ENCODE peak calls at places on chromosomes 12 and 14, in four cellular contexts. One of them, this sample, is unnamed.
A peak's percentile ranks its signal among the peaks of the same experiment; 100 is the strongest.

GRCh38 chr14:101595887-101596721 is 34.8 kb downstream of the DIO3 start:
- DNase-seq in body of pancreas: no peak
- DNase-seq in gastrocnemius medialis: no peak
- DNase-seq in PC-3: no peak
- DNase-seq in this sample: no peak

GRCh38 chr12:45244561-45245348 is 28.9 kb downstream of the ANO6 start:
- DNase-seq in gastrocnemius medialis: peak; percentile 42
- DNase-seq in body of pancreas: peak; percentile 21
- DNase-seq in PC-3: no peak
- DNase-seq in this sample: no peak

GRCh38 chr14:39739796-39740195 is 307.6 kb upstream of the FBXO33 start:
- DNase-seq in PC-3: no peak
- DNase-seq in body of pancreas: no peak
- DNase-seq in gastrocnemius medialis: no peak
- DNase-seq in this sample: no peak

GRCh38 chr12:125068391-125068790 is 3.2 kb downstream of the AACS start:
- DNase-seq in body of pancreas: no peak
- DNase-seq in gastrocnemius medialis: no peak
- DNase-seq in PC-3: no peak
- DNase-seq in this sample: no peak

GRCh38 chr12:128729628-128730121 is 94.1 kb downstream of the SLC15A4 start:
- DNase-seq in body of pancreas: no peak
- DNase-seq in PC-3: no peak
- DNase-seq in gastrocnemius medialis: no peak
- DNase-seq in this sample: no peak

GRCh38 chr12:28457785-28458184 is 267.5 kb downstream of the CCDC91 start:
- DNase-seq in gastrocnemius medialis: no peak
- DNase-seq in body of pancreas: no peak
- DNase-seq in PC-3: no peak
- DNase-seq in this sample: no peak

GRCh38 chr12:64273527-64274403 is 51.7 kb upstream of the KICS2 start:
- DNase-seq in body of pancreas: no peak
- DNase-seq in gastrocnemius medialis: no peak
- DNase-seq in PC-3: peak; percentile 73
- DNase-seq in this sample: no peak

GRCh38 chr12:15005064-15005463 is 32.2 kb downstream of the PDE6H start:
- DNase-seq in PC-3: no peak
- DNase-seq in gastrocnemius medialis: no peak
- DNase-seq in body of pancreas: no peak
- DNase-seq in this sample: no peak

GRCh38 chr14:67710209-67710608 is 8.5 kb downstream of the RDH12 start:
- DNase-seq in body of pancreas: no peak
- DNase-seq in PC-3: peak; percentile 24
- DNase-seq in gastrocnemius medialis: no peak
- DNase-seq in this sample: no peak

GRCh38 chr12:41466300-41466699 is 278.2 kb downstream of the PDZRN4 start:
- DNase-seq in gastrocnemius medialis: no peak
- DNase-seq in PC-3: no peak
- DNase-seq in body of pancreas: no peak
- DNase-seq in this sample: no peak

GRCh38 chr14:47186491-47186890 is 488.9 kb downstream of the MDGA2 start:
- DNase-seq in body of pancreas: no peak
- DNase-seq in PC-3: no peak
- DNase-seq in gastrocnemius medialis: no peak
- DNase-seq in this sample: no peak

GRCh38 chr14:102320033-102320660 is 601 bp downstream of the ZNF839 start:
- DNase-seq in body of pancreas: peak; percentile 60
- DNase-seq in PC-3: peak; percentile 32
- DNase-seq in gastrocnemius medialis: peak; percentile 40
- DNase-seq in this sample: peak; percentile 23

GRCh38 chr12:105409881-105410471 is 79.5 kb downstream of the C12orf75 start:
- DNase-seq in gastrocnemius medialis: no peak
- DNase-seq in PC-3: no peak
- DNase-seq in body of pancreas: peak; percentile 21
- DNase-seq in this sample: no peak

GRCh38 chr14:99564256-99564902 is 39.6 kb downstream of the CCDC85C start:
- DNase-seq in body of pancreas: peak; percentile 79
- DNase-seq in PC-3: peak; percentile 58
- DNase-seq in gastrocnemius medialis: no peak
- DNase-seq in this sample: no peak

GRCh38 chr14:105854600-105855245 is 328.3 kb downstream of the TMEM121 start:
- DNase-seq in PC-3: no peak
- DNase-seq in body of pancreas: no peak
- DNase-seq in gastrocnemius medialis: no peak
- DNase-seq in this sample: peak; percentile 9

GRCh38 chr12:55717397-55718007 is 1.7 kb downstream of the BLOC1S1 start:
- DNase-seq in body of pancreas: no peak
- DNase-seq in gastrocnemius medialis: no peak
- DNase-seq in PC-3: peak; percentile 82
- DNase-seq in this sample: no peak

GRCh38 chr14:50845166-50845565 is 14.2 kb upstream of the NIN start:
- DNase-seq in PC-3: no peak
- DNase-seq in gastrocnemius medialis: no peak
- DNase-seq in body of pancreas: no peak
- DNase-seq in this sample: no peak

GRCh38 chr14:29536886-29537511 is 390.6 kb downstream of the PRKD1 start:
- DNase-seq in PC-3: peak; percentile 35
- DNase-seq in body of pancreas: no peak
- DNase-seq in gastrocnemius medialis: no peak
- DNase-seq in this sample: no peak

GRCh38 chr14:58171090-58171489 is 19.1 kb upstream of the ARMH4 start:
- DNase-seq in gastrocnemius medialis: peak; percentile 25
- DNase-seq in PC-3: peak; percentile 99
- DNase-seq in body of pancreas: peak; percentile 87
- DNase-seq in this sample: no peak

GRCh38 chr14:87230726-87231125 is 762.3 kb downstream of the GALC start:
- DNase-seq in body of pancreas: no peak
- DNase-seq in gastrocnemius medialis: no peak
- DNase-seq in PC-3: no peak
- DNase-seq in this sample: no peak

GRCh38 chr12:19387182-19387581 is 52.1 kb upstream of the AEBP2 start:
- DNase-seq in gastrocnemius medialis: no peak
- DNase-seq in body of pancreas: no peak
- DNase-seq in PC-3: no peak
- DNase-seq in this sample: no peak

GRCh38 chr14:59283380-59283779 is 94.9 kb downstream of the DAAM1 start:
- DNase-seq in PC-3: peak; percentile 80
- DNase-seq in body of pancreas: no peak
- DNase-seq in gastrocnemius medialis: no peak
- DNase-seq in this sample: no peak

GRCh38 chr12:69884386-69884785 is 59.4 kb downstream of the MYRFL start:
- DNase-seq in body of pancreas: no peak
- DNase-seq in PC-3: no peak
- DNase-seq in gastrocnemius medialis: no peak
- DNase-seq in this sample: no peak

GRCh38 chr14:101120636-101121398 is 217.3 kb upstream of the RTL1 start:
- DNase-seq in PC-3: no peak
- DNase-seq in gastrocnemius medialis: no peak
- DNase-seq in body of pancreas: peak; percentile 65
- DNase-seq in this sample: no peak

GRCh38 chr14:38279556-38279955 is 23.7 kb upstream of the CLEC14A start:
- DNase-seq in PC-3: no peak
- DNase-seq in body of pancreas: no peak
- DNase-seq in gastrocnemius medialis: no peak
- DNase-seq in this sample: no peak

GRCh38 chr12:103327676-103328075 is 168.1 kb downstream of the C12orf42 start:
- DNase-seq in gastrocnemius medialis: no peak
- DNase-seq in body of pancreas: no peak
- DNase-seq in PC-3: no peak
- DNase-seq in this sample: no peak

GRCh38 chr12:4271433-4272013 is 2.0 kb upstream of the CCND2 start:
- DNase-seq in body of pancreas: no peak
- DNase-seq in gastrocnemius medialis: no peak
- DNase-seq in PC-3: no peak
- DNase-seq in this sample: peak; percentile 35

GRCh38 chr14:50812856-50813543 is 18.0 kb downstream of the NIN start:
- DNase-seq in gastrocnemius medialis: no peak
- DNase-seq in PC-3: no peak
- DNase-seq in body of pancreas: no peak
- DNase-seq in this sample: no peak

GRCh38 chr12:56628671-56629458 is 1.3 kb downstream of the BAZ2A start:
- DNase-seq in PC-3: peak; percentile 30
- DNase-seq in gastrocnemius medialis: peak; percentile 52
- DNase-seq in body of pancreas: peak; percentile 77
- DNase-seq in this sample: peak; percentile 29

GRCh38 chr14:103019236-103019635 is 38.1 kb downstream of the CDC42BPB start:
- DNase-seq in PC-3: no peak
- DNase-seq in gastrocnemius medialis: no peak
- DNase-seq in body of pancreas: no peak
- DNase-seq in this sample: no peak

GRCh38 chr14:84129028-84129427 is 1400.9 kb upstream of the FLRT2 start:
- DNase-seq in body of pancreas: no peak
- DNase-seq in PC-3: no peak
- DNase-seq in gastrocnemius medialis: no peak
- DNase-seq in this sample: no peak

GRCh38 chr14:75804570-75805275 is 143.7 kb downstream of the TTLL5 start:
- DNase-seq in body of pancreas: no peak
- DNase-seq in PC-3: no peak
- DNase-seq in gastrocnemius medialis: no peak
- DNase-seq in this sample: no peak

GRCh38 chr14:29805415-29806123 is 122.1 kb downstream of the PRKD1 start:
- DNase-seq in body of pancreas: peak; percentile 79
- DNase-seq in PC-3: peak; percentile 52
- DNase-seq in gastrocnemius medialis: peak; percentile 24
- DNase-seq in this sample: no peak

GRCh38 chr12:47954467-47955045 is 8.8 kb upstream of the TMEM106C start:
- DNase-seq in gastrocnemius medialis: no peak
- DNase-seq in body of pancreas: no peak
- DNase-seq in PC-3: peak; percentile 14
- DNase-seq in this sample: no peak

GRCh38 chr14:58027904-58028303 is 124.1 kb downstream of the ARMH4 start:
- DNase-seq in PC-3: no peak
- DNase-seq in body of pancreas: no peak
- DNase-seq in gastrocnemius medialis: no peak
- DNase-seq in this sample: no peak

GRCh38 chr14:96805906-96806305 is 8.7 kb downstream of the VRK1 start:
- DNase-seq in gastrocnemius medialis: no peak
- DNase-seq in PC-3: peak; percentile 15
- DNase-seq in body of pancreas: no peak
- DNase-seq in this sample: no peak

GRCh38 chr14:104688755-104689619 is at the start of gene INF2:
- DNase-seq in body of pancreas: peak; percentile 61
- DNase-seq in gastrocnemius medialis: peak; percentile 35
- DNase-seq in PC-3: peak; percentile 74
- DNase-seq in this sample: peak; percentile 63

DNA sequence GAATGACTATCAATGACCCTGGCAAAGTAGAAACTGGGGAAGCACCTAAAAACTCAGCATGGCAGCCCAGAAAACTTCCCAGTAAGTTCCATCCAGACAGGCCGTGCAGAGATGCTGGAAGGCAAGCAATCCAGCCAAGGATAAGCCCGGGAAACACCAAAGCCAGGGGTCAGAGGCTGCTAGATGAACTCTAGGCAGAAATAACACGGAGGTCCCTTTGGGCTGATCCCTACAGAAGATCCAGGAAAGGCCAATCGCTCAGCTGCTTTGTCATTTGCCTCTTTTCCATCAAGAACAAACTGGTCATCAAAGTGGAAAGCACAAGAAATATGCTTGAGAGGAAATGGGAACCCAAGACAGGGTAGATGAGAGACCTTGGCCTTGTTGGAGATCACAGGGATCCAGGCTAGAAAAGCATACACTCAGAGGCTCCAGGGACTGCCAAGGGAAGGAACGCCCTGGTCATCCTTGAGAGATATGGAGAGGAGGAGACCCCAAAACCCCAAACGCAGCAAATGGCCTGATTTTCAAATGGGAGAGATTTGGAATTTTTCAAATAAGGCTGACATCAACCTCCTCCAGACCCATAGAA is 6.5 kb downstream of the KRT79 start:
- DNase-seq in gastrocnemius medialis: no peak
- DNase-seq in body of pancreas: no peak
- DNase-seq in PC-3: no peak
- DNase-seq in this sample: no peak
- H3K9me3 ChIP-seq in gastrocnemius medialis: no peaks in the 10 kb centered on the region
- H3K9me3 ChIP-seq in body of pancreas: no peaks in the 10 kb centered on the region
- H3K9me3 ChIP-seq in PC-3: no peaks in the 10 kb centered on the region
- H3K9me3 ChIP-seq in this sample: no peaks in the 10 kb centered on the region

GRCh38 chr12:63206908-63207307 is 55.9 kb upstream of the AVPR1A start:
- DNase-seq in gastrocnemius medialis: peak; percentile 14
- DNase-seq in PC-3: peak; percentile 34
- DNase-seq in body of pancreas: peak; percentile 30
- DNase-seq in this sample: no peak

GRCh38 chr12:63212316-63212715 is 61.3 kb upstream of the AVPR1A start:
- DNase-seq in gastrocnemius medialis: no peak
- DNase-seq in body of pancreas: no peak
- DNase-seq in PC-3: no peak
- DNase-seq in this sample: no peak

GRCh38 chr12:63206494-63206893 is 55.5 kb upstream of the AVPR1A start:
- DNase-seq in PC-3: no peak
- DNase-seq in body of pancreas: no peak
- DNase-seq in gastrocnemius medialis: no peak
- DNase-seq in this sample: no peak

DNA sequence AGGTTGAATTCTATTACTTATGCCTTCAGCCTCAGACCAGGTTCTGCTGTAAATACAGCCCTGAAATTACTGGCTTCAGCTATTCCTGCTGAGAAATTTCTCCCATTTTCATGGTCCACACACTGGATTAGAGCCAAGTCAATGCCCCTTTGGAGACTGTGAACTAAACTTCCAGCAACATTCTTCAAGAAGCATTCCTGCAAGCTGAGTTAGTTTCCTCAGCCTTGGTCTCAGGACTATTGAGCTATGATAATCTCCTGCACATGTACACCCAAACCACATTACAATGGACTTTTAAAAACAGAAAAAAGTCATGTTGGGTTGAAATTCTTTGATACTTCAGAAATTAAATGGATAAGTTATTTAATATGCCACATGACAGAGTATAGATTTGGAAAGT is 58.0 kb upstream of the AVPR1A start:
- DNase-seq in PC-3: no peak
- DNase-seq in gastrocnemius medialis: no peak
- DNase-seq in body of pancreas: no peak
- DNase-seq in this sample: no peak
- H3K9me3 ChIP-seq in PC-3: no peaks in the 10 kb centered on the region
- H3K9me3 ChIP-seq in gastrocnemius medialis: no peaks in the 10 kb centered on the region
- H3K9me3 ChIP-seq in body of pancreas: no peaks in the 10 kb centered on the region
- H3K9me3 ChIP-seq in this sample: no peaks in the 10 kb centered on the region

DNA sequence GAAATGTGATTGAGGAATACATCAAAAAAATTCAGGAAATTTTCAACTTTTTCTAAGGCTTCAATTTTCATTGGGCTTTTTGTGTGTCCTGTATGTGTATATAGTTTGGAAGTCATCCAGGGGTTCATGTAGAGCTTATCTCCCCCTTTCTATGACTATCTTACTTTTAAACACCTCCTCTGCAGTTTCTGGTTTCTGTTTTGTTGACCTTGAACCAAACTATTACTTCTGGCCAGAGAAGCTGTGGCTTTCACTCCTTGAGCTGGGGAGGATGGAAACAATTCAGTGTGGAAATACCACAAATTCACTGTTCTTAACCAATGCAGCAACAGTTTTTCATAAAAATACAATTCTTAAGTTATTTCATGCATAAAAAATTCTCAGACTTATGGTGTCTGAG is 613.2 kb upstream of the SEL1L start:
- DNase-seq in body of pancreas: no peak
- DNase-seq in gastrocnemius medialis: no peak
- DNase-seq in PC-3: no peak
- DNase-seq in this sample: no peak
- H3K9me3 ChIP-seq in body of pancreas: no peaks in the 10 kb centered on the region
- H3K9me3 ChIP-seq in gastrocnemius medialis: no peaks in the 10 kb centered on the region
- H3K9me3 ChIP-seq in PC-3: peaks cover 9% of the 10 kb centered on the region
- H3K9me3 ChIP-seq in this sample: no peaks in the 10 kb centered on the region

GRCh38 chr12:100165356-100165755 is 22.7 kb upstream of the BLTP3B start:
- DNase-seq in PC-3: no peak
- DNase-seq in body of pancreas: no peak
- DNase-seq in gastrocnemius medialis: no peak
- DNase-seq in this sample: no peak
- H3K9me3 ChIP-seq in PC-3: no peaks in the 10 kb centered on the region
- H3K9me3 ChIP-seq in body of pancreas: no peaks in the 10 kb centered on the region
- H3K9me3 ChIP-seq in gastrocnemius medialis: no peaks in the 10 kb centered on the region
- H3K9me3 ChIP-seq in this sample: no peaks in the 10 kb centered on the region